ENCODE peak calls at places on chromosomes 5 and 9, in seven cellular contexts. One of them, this sample, is unnamed.

GRCh38 chr5:37847978-37848425 is 8.2 kb upstream of the GDNF start:
- DNase-seq in GM10248: no peak
- DNase-seq in fibroblast of pulmonary artery: peak; percentile 57
- DNase-seq in neural progenitor cell: no peak
- DNase-seq in lower leg skin: no peak
- DNase-seq in ovary: no peak
- DNase-seq in PC-3: peak; percentile 13
- DNase-seq in this sample: peak; percentile 25

GRCh38 chr5:96336351-96336985 is 96.6 kb downstream of the PCSK1 start:
- DNase-seq in GM10248: peak; percentile 35
- DNase-seq in fibroblast of pulmonary artery: peak; percentile 96
- DNase-seq in neural progenitor cell: peak; percentile 81
- DNase-seq in lower leg skin: no peak
- DNase-seq in ovary: peak; percentile 76
- DNase-seq in PC-3: peak; percentile 85
- DNase-seq in this sample: peak; percentile 31

GRCh38 chr5:181114844-181115778 is 15.9 kb downstream of the OR2V1 start:
- DNase-seq in GM10248: no peak
- DNase-seq in fibroblast of pulmonary artery: peak; percentile 8
- DNase-seq in neural progenitor cell: peak; percentile 52
- DNase-seq in lower leg skin: peak; percentile 84
- DNase-seq in ovary: no peak
- DNase-seq in PC-3: peak; percentile 82
- DNase-seq in this sample: peak; percentile 43

GRCh38 chr9:124749811-124750210 is 21.3 kb downstream of the NR6A1 start:
- DNase-seq in GM10248: no peak
- DNase-seq in fibroblast of pulmonary artery: no peak
- DNase-seq in neural progenitor cell: no peak
- DNase-seq in lower leg skin: no peak
- DNase-seq in ovary: no peak
- DNase-seq in PC-3: no peak
- DNase-seq in this sample: no peak

GRCh38 chr5:73858054-73858453 is 232.1 kb downstream of the ARHGEF28 start:
- DNase-seq in GM10248: no peak
- DNase-seq in fibroblast of pulmonary artery: no peak
- DNase-seq in neural progenitor cell: no peak
- DNase-seq in lower leg skin: no peak
- DNase-seq in ovary: no peak
- DNase-seq in PC-3: no peak
- DNase-seq in this sample: no peak

GRCh38 chr9:114000671-114001409 is 77.3 kb downstream of the AMBP start:
- DNase-seq in GM10248: no peak
- DNase-seq in fibroblast of pulmonary artery: no peak
- DNase-seq in neural progenitor cell: no peak
- DNase-seq in lower leg skin: peak; percentile 75
- DNase-seq in ovary: peak; percentile 4
- DNase-seq in PC-3: no peak
- DNase-seq in this sample: no peak

GRCh38 chr9:121321039-121321503 is 49.0 kb downstream of the STOM start:
- DNase-seq in GM10248: no peak
- DNase-seq in fibroblast of pulmonary artery: no peak
- DNase-seq in neural progenitor cell: no peak
- DNase-seq in lower leg skin: peak; percentile 85
- DNase-seq in ovary: peak; percentile 23
- DNase-seq in PC-3: no peak
- DNase-seq in this sample: no peak

GRCh38 chr9:101028346-101029299 is at the start of gene PLPPR1:
- DNase-seq in GM10248: peak; percentile 10
- DNase-seq in fibroblast of pulmonary artery: peak; percentile 50
- DNase-seq in neural progenitor cell: peak; percentile 95
- DNase-seq in lower leg skin: no peak
- DNase-seq in ovary: no peak
- DNase-seq in PC-3: no peak
- DNase-seq in this sample: no peak

GRCh38 chr5:76689321-76690026 is 26.5 kb upstream of the F2R start:
- DNase-seq in GM10248: no peak
- DNase-seq in fibroblast of pulmonary artery: peak; percentile 88
- DNase-seq in neural progenitor cell: no peak
- DNase-seq in lower leg skin: no peak
- DNase-seq in ovary: no peak
- DNase-seq in PC-3: peak; percentile 77
- DNase-seq in this sample: no peak

GRCh38 chr5:152466079-152466745 is 61.1 kb upstream of the NMUR2 start:
- DNase-seq in GM10248: no peak
- DNase-seq in fibroblast of pulmonary artery: no peak
- DNase-seq in neural progenitor cell: no peak
- DNase-seq in lower leg skin: no peak
- DNase-seq in ovary: no peak
- DNase-seq in PC-3: no peak
- DNase-seq in this sample: no peak

GRCh38 chr5:131589510-131590348 is 45.3 kb downstream of the RAPGEF6 start:
- DNase-seq in GM10248: peak; percentile 55
- DNase-seq in fibroblast of pulmonary artery: peak; percentile 79
- DNase-seq in neural progenitor cell: peak; percentile 73
- DNase-seq in lower leg skin: no peak
- DNase-seq in ovary: peak; percentile 22
- DNase-seq in PC-3: peak; percentile 41
- DNase-seq in this sample: peak; percentile 67

GRCh38 chr5:148974638-148975330 is 88.1 kb downstream of the SH3TC2 start:
- DNase-seq in GM10248: no peak
- DNase-seq in fibroblast of pulmonary artery: no peak
- DNase-seq in neural progenitor cell: no peak
- DNase-seq in lower leg skin: no peak
- DNase-seq in ovary: no peak
- DNase-seq in PC-3: peak; percentile 70
- DNase-seq in this sample: no peak

GRCh38 chr9:88237454-88238280 is 99.4 kb upstream of the SPATA31C2 start:
- DNase-seq in GM10248: no peak
- DNase-seq in fibroblast of pulmonary artery: no peak
- DNase-seq in neural progenitor cell: no peak
- DNase-seq in lower leg skin: no peak
- DNase-seq in ovary: no peak
- DNase-seq in PC-3: no peak
- DNase-seq in this sample: no peak

GRCh38 chr5:159911349-159911748 is 4.9 kb upstream of the ADRA1B start:
- DNase-seq in GM10248: no peak
- DNase-seq in fibroblast of pulmonary artery: no peak
- DNase-seq in neural progenitor cell: no peak
- DNase-seq in lower leg skin: no peak
- DNase-seq in ovary: no peak
- DNase-seq in PC-3: no peak
- DNase-seq in this sample: no peak

GRCh38 chr5:159051431-159052281 is 48.1 kb downstream of the EBF1 start:
- DNase-seq in GM10248: peak; percentile 44
- DNase-seq in fibroblast of pulmonary artery: peak; percentile 31
- DNase-seq in neural progenitor cell: peak; percentile 79
- DNase-seq in lower leg skin: peak; percentile 90
- DNase-seq in ovary: peak; percentile 49
- DNase-seq in PC-3: peak; percentile 23
- DNase-seq in this sample: peak; percentile 41

GRCh38 chr5:31273631-31274378 is 80.3 kb downstream of the CDH6 start:
- DNase-seq in GM10248: peak; percentile 11
- DNase-seq in fibroblast of pulmonary artery: no peak
- DNase-seq in neural progenitor cell: no peak
- DNase-seq in lower leg skin: no peak
- DNase-seq in ovary: no peak
- DNase-seq in PC-3: no peak
- DNase-seq in this sample: no peak

GRCh38 chr5:31270396-31270795 is 76.9 kb downstream of the CDH6 start:
- DNase-seq in GM10248: no peak
- DNase-seq in fibroblast of pulmonary artery: peak; percentile 31
- DNase-seq in neural progenitor cell: peak; percentile 50
- DNase-seq in lower leg skin: no peak
- DNase-seq in ovary: no peak
- DNase-seq in PC-3: peak; percentile 42
- DNase-seq in this sample: no peak

GRCh38 chr5:31269259-31269658 is 75.8 kb downstream of the CDH6 start:
- DNase-seq in GM10248: no peak
- DNase-seq in fibroblast of pulmonary artery: no peak
- DNase-seq in neural progenitor cell: no peak
- DNase-seq in lower leg skin: no peak
- DNase-seq in ovary: no peak
- DNase-seq in PC-3: no peak
- DNase-seq in this sample: no peak

GRCh38 chr5:31271567-31271966 is 78.1 kb downstream of the CDH6 start:
- DNase-seq in GM10248: no peak
- DNase-seq in fibroblast of pulmonary artery: no peak
- DNase-seq in neural progenitor cell: no peak
- DNase-seq in lower leg skin: no peak
- DNase-seq in ovary: no peak
- DNase-seq in PC-3: no peak
- DNase-seq in this sample: no peak

DNA sequence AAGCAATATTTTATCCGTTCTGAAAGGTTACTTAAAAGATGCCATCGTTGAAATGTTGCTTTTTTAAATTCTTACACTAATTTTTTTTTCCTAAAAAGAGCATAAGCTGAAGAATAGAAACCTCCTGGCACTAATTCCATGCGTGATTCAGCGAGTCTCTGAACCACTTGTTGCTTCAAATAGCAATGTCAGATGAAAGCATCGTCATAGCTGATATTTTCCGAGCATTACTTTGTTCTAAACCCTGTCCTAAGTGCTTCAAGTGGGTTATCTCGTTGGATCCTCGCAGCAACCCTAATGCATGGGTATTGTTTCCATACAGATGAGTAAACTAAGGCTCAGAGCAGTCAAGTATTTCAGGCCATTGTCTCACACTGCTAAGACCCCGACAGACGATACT is 79.7 kb downstream of the CDH6 start:
- DNase-seq in GM10248: no peak
- DNase-seq in fibroblast of pulmonary artery: no peak
- DNase-seq in neural progenitor cell: peak; percentile 4
- DNase-seq in lower leg skin: no peak
- DNase-seq in ovary: no peak
- DNase-seq in PC-3: no peak
- DNase-seq in this sample: no peak
- TF ChIP-seq CTCF in GM10248: no peak
- TF ChIP-seq CTCF in fibroblast of pulmonary artery: no peak
- TF ChIP-seq CTCF in neural progenitor cell: no peak
- TF ChIP-seq CTCF in lower leg skin: no peak
- TF ChIP-seq CTCF in ovary: no peak
- TF ChIP-seq CTCF in PC-3: no peak
- TF ChIP-seq CTCF in this sample: no peak

GRCh38 chr5:110070836-110071235 is 381.1 kb downstream of the MAN2A1 start:
- DNase-seq in GM10248: no peak
- DNase-seq in fibroblast of pulmonary artery: no peak
- DNase-seq in neural progenitor cell: no peak
- DNase-seq in lower leg skin: no peak
- DNase-seq in ovary: no peak
- DNase-seq in PC-3: no peak
- DNase-seq in this sample: no peak
- TF ChIP-seq CTCF in GM10248: no peak
- TF ChIP-seq CTCF in fibroblast of pulmonary artery: no peak
- TF ChIP-seq CTCF in neural progenitor cell: no peak
- TF ChIP-seq CTCF in lower leg skin: no peak
- TF ChIP-seq CTCF in ovary: no peak
- TF ChIP-seq CTCF in PC-3: no peak
- TF ChIP-seq CTCF in this sample: no peak

GRCh38 chr5:69024241-69024651 is 69.6 kb upstream of the SLC30A5 start:
- DNase-seq in GM10248: peak; percentile 48
- DNase-seq in fibroblast of pulmonary artery: peak; percentile 67
- DNase-seq in neural progenitor cell: peak; percentile 67
- DNase-seq in lower leg skin: no peak
- DNase-seq in ovary: no peak
- DNase-seq in PC-3: peak; percentile 64
- DNase-seq in this sample: peak; percentile 54
- TF ChIP-seq CTCF in GM10248: peak; percentile 62
- TF ChIP-seq CTCF in fibroblast of pulmonary artery: peak; percentile 68
- TF ChIP-seq CTCF in neural progenitor cell: peak; percentile 86
- TF ChIP-seq CTCF in lower leg skin: no peak
- TF ChIP-seq CTCF in ovary: no peak
- TF ChIP-seq CTCF in PC-3: peak; percentile 80
- TF ChIP-seq CTCF in this sample: peak; percentile 69

GRCh38 chr5:54904425-54904824 is 81.0 kb downstream of the ESM1 start:
- DNase-seq in GM10248: no peak
- DNase-seq in fibroblast of pulmonary artery: peak; percentile 75
- DNase-seq in neural progenitor cell: peak; percentile 63
- DNase-seq in lower leg skin: no peak
- DNase-seq in ovary: no peak
- DNase-seq in PC-3: peak; percentile 51
- DNase-seq in this sample: no peak
- TF ChIP-seq CTCF in GM10248: peak; percentile 1
- TF ChIP-seq CTCF in fibroblast of pulmonary artery: peak; percentile 77
- TF ChIP-seq CTCF in neural progenitor cell: peak; percentile 70
- TF ChIP-seq CTCF in lower leg skin: no peak
- TF ChIP-seq CTCF in ovary: no peak
- TF ChIP-seq CTCF in PC-3: peak; percentile 61
- TF ChIP-seq CTCF in this sample: peak; percentile 10

DNA sequence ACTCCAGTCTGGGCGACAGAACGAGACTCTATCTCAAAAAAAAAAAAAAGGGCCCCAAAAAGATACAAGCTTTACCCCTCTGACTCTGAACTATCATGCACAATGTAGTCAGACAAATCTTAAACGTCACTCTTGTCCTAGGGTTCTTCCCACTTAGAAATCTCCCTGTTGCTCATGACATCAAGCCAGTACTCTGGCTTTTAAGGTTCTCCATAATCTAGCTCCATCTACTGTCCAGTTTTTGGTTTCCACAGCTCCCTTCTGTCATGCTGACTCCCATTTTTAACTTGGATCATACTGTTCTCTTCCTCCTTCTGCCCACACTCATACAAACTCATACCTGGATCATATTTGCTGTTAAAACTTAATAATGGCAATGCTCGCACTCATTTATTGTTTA is 156.7 kb upstream of the TLX3 start:
- DNase-seq in GM10248: no peak
- DNase-seq in fibroblast of pulmonary artery: peak; percentile 41
- DNase-seq in neural progenitor cell: peak; percentile 6
- DNase-seq in lower leg skin: no peak
- DNase-seq in ovary: no peak
- DNase-seq in PC-3: peak; percentile 76
- DNase-seq in this sample: no peak
- TF ChIP-seq CTCF in GM10248: peak; percentile 3
- TF ChIP-seq CTCF in fibroblast of pulmonary artery: peak; percentile 33
- TF ChIP-seq CTCF in neural progenitor cell: peak; percentile 24
- TF ChIP-seq CTCF in lower leg skin: no peak
- TF ChIP-seq CTCF in ovary: no peak
- TF ChIP-seq CTCF in PC-3: peak; percentile 75
- TF ChIP-seq CTCF in this sample: peak; percentile 4

GRCh38 chr9:118650407-118650806 is 718.8 kb downstream of the BRINP1 start:
- DNase-seq in GM10248: no peak
- DNase-seq in fibroblast of pulmonary artery: no peak
- DNase-seq in neural progenitor cell: no peak
- DNase-seq in lower leg skin: no peak
- DNase-seq in ovary: no peak
- DNase-seq in PC-3: no peak
- DNase-seq in this sample: no peak
- TF ChIP-seq CTCF in GM10248: no peak
- TF ChIP-seq CTCF in fibroblast of pulmonary artery: no peak
- TF ChIP-seq CTCF in neural progenitor cell: no peak
- TF ChIP-seq CTCF in lower leg skin: no peak
- TF ChIP-seq CTCF in ovary: no peak
- TF ChIP-seq CTCF in PC-3: no peak
- TF ChIP-seq CTCF in this sample: no peak

GRCh38 chr9:129520082-129520481 is 100.8 kb downstream of the C9orf50 start:
- DNase-seq in GM10248: no peak
- DNase-seq in fibroblast of pulmonary artery: no peak
- DNase-seq in neural progenitor cell: no peak
- DNase-seq in lower leg skin: no peak
- DNase-seq in ovary: no peak
- DNase-seq in PC-3: no peak
- DNase-seq in this sample: no peak
- TF ChIP-seq CTCF in GM10248: no peak
- TF ChIP-seq CTCF in fibroblast of pulmonary artery: no peak
- TF ChIP-seq CTCF in neural progenitor cell: no peak
- TF ChIP-seq CTCF in lower leg skin: no peak
- TF ChIP-seq CTCF in ovary: no peak
- TF ChIP-seq CTCF in PC-3: no peak
- TF ChIP-seq CTCF in this sample: no peak